ENCODE peak calls at places on chromosomes 11 and 22, in five cellular contexts. S, X, F, G and Q are unnamed samples.
A peak's percentile ranks its signal among the peaks of the same experiment; 100 is the strongest.

GRCh38 chr22:30733081-30733680 is 38.5 kb downstream of the OSBP2 start:
- DNase-seq in S (no peak), X (no peak), F (peak; percentile 51), G (peak; percentile 79), Q (no peak)

GRCh38 chr22:39502789-39503464 is 837 bp downstream of the MIEF1 start:
- DNase-seq in S (no peak), X (no peak), F (no peak), G (no peak), Q (no peak)

GRCh38 chr11:15127341-15127740 is 12.6 kb downstream of the INSC start:
- DNase-seq in S (no peak), X (no peak), F (peak; percentile 64), G (peak; percentile 54), Q (peak; percentile 74)

GRCh38 chr11:31865606-31866300 is 54.6 kb upstream of the PAX6 start:
- DNase-seq in S (no peak), X (no peak), F (no peak), G (no peak), Q (no peak)

GRCh38 chr22:39297490-39298193 is 21.8 kb downstream of the RPL3 start:
- DNase-seq in S (no peak), X (no peak), F (no peak), G (no peak), Q (no peak)

GRCh38 chr11:131661137-131661536 is 290.7 kb downstream of the NTM start:
- DNase-seq in S (no peak), X (no peak), F (no peak), G (peak; percentile 34), Q (peak; percentile 26)

GRCh38 chr22:43094085-43094484 is 4.9 kb upstream of the TTLL1 start:
- DNase-seq in S (peak; percentile 57), X (no peak), F (no peak), G (no peak), Q (peak; percentile 56)

GRCh38 chr11:76680517-76681425 is 10.2 kb upstream of the LRRC32 start:
- DNase-seq in S (peak; percentile 88), X (peak; percentile 71), F (peak; percentile 54), G (peak; percentile 66), Q (peak; percentile 50)

GRCh38 chr22:38300197-38300945 is 16.9 kb downstream of the CSNK1E start:
- DNase-seq in S (no peak), X (no peak), F (no peak), G (no peak), Q (no peak)

GRCh38 chr22:36377022-36377631 is 10.6 kb downstream of the MYH9 start:
- DNase-seq in S (no peak), X (no peak), F (no peak), G (no peak), Q (no peak)

GRCh38 chr11:38173671-38174070 is 1575.6 kb upstream of the RAG2 start:
- DNase-seq in S (no peak), X (no peak), F (no peak), G (no peak), Q (no peak)

GRCh38 chr11:38182126-38182907 is 1584.3 kb upstream of the RAG2 start:
- DNase-seq in S (no peak), X (no peak), F (no peak), G (no peak), Q (no peak)

GRCh38 chr11:38176812-38177322 is 1578.8 kb upstream of the RAG2 start:
- DNase-seq in S (no peak), X (no peak), F (no peak), G (no peak), Q (no peak)
- TF ChIP-seq CTCF in S (no peak), X (no peak), F (no peak), G (no peak), Q (no peak)

GRCh38 chr22:21657020-21657360 is 8.8 kb upstream of the PPIL2 start:
- DNase-seq in S (no peak), X (no peak), F (no peak), G (no peak), Q (no peak)

GRCh38 chr22:21660904-21661303 is 4.9 kb upstream of the PPIL2 start:
- DNase-seq in S (no peak), X (no peak), F (no peak), G (no peak), Q (no peak)

GRCh38 chr22:21661991-21662390 is 3.8 kb upstream of the PPIL2 start:
- DNase-seq in S (no peak), X (no peak), F (no peak), G (no peak), Q (no peak)

GRCh38 chr22:21657361-21658118 is 8.3 kb upstream of the PPIL2 start:
- DNase-seq in S (peak; percentile 84), X (no peak), F (no peak), G (peak; percentile 49), Q (no peak)

GRCh38 chr22:21659864-21660525 is 5.8 kb upstream of the PPIL2 start:
- DNase-seq in S (no peak), X (no peak), F (no peak), G (no peak), Q (no peak)
- TF ChIP-seq CTCF in S (no peak), X (no peak), F (no peak), G (no peak), Q (no peak)

GRCh38 chr11:118689503-118689851 is 10.0 kb upstream of the TREH start:
- DNase-seq in S (no peak), X (no peak), F (no peak), G (no peak), Q (no peak)
- TF ChIP-seq CTCF in S (no peak), X (no peak), F (no peak), G (no peak), Q (no peak)

DNA sequence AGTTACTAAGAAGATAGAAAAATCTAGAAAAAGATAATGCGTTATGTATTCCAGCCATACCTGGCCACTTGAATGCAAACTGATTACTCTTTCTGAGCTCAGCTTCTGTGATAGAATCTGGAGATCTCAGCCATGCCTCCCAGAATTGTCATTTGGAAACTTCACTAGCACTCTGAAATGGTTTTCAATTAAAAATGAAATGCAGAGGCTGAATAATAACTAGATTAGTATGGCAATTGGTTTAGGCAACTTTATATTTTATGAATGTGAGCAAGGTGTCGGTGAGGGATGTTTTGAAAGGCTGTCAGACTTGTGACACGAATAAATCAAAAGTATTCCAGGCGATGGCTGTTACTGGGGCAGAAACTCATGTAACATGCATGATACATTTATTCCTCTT is 128.8 kb upstream of the SORL1-AS1 start:
- DNase-seq in S (no peak), X (no peak), F (no peak), G (no peak), Q (no peak)
- TF ChIP-seq CTCF in S (no peak), X (no peak), F (no peak), G (no peak), Q (no peak)

GRCh38 chr11:61696602-61697001 is 16.4 kb downstream of the DAGLA start:
- DNase-seq in S (no peak), X (no peak), F (no peak), G (no peak), Q (no peak)

GRCh38 chr11:61693897-61694840 is 14.0 kb downstream of the DAGLA start:
- DNase-seq in S (no peak), X (no peak), F (no peak), G (no peak), Q (no peak)

GRCh38 chr11:61694971-61695706 is 14.9 kb downstream of the DAGLA start:
- DNase-seq in S (peak; percentile 70), X (no peak), F (no peak), G (no peak), Q (no peak)

GRCh38 chr11:61697093-61697492 is 16.9 kb downstream of the DAGLA start:
- DNase-seq in S (no peak), X (no peak), F (no peak), G (no peak), Q (peak; percentile 7)

DNA sequence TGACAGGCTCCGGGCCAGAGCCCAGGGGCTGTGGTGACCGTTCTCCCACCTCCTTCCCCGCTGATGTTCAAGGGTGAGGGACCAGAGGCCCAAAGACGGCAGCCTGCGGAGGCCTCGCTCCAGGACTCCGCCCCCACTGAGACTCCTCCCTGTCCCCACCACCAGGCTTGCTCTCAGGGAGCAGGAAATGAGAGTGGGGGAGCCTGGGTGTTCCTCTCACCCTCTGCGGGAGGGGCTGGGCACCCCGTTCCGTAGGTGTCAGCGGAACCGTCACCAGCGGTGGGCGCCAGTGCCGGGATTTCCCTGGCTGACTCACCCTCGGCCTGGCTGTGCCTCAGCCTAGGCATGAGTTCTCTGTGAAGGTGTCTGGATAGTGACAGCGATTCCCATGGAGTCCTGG is 15.7 kb downstream of the DAGLA start:
- DNase-seq in S (no peak), X (peak; percentile 90), F (peak; percentile 75), G (peak; percentile 55), Q (peak; percentile 72)
- TF ChIP-seq CTCF in S (peak; percentile 26), X (no peak), F (peak; percentile 36), G (peak; percentile 21), Q (peak; percentile 51)

DNA sequence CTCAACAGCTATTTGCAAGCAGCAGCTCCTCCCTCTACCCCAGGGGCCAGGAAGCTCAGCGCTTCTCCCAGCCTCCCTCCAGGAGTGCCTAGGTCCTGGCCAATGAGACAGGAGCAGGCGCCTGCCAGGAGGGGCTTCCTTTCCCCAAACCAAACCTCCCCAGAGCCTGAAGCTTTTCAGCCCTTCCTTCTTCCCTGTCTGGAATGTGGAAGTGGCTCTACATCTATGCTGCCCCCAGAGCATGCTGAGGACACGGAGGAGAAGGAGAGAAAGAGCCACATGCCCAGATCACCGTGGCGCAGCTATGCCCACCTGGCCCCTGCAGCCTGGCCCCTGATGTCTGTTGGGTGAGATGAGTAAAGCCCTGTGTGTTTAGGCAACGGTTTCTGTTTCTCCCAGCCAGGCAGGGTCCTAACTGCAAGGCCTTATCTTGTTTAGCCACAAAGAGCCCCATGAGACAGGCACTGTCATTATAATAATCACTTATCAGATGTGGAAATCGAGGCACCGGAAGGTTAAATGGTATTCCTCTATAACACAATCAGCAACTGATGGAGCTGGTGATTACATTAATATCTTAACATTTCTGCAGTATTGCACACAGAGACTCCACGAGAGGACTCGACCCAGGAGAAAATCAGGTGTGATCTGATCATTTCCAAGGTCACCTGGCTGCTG is 315.8 kb downstream of the CTTN start:
- DNase-seq in S (peak; percentile 87), X (no peak), F (no peak), G (no peak), Q (no peak)
- TF ChIP-seq CTCF in S (no peak), X (no peak), F (no peak), G (no peak), Q (no peak)

DNA sequence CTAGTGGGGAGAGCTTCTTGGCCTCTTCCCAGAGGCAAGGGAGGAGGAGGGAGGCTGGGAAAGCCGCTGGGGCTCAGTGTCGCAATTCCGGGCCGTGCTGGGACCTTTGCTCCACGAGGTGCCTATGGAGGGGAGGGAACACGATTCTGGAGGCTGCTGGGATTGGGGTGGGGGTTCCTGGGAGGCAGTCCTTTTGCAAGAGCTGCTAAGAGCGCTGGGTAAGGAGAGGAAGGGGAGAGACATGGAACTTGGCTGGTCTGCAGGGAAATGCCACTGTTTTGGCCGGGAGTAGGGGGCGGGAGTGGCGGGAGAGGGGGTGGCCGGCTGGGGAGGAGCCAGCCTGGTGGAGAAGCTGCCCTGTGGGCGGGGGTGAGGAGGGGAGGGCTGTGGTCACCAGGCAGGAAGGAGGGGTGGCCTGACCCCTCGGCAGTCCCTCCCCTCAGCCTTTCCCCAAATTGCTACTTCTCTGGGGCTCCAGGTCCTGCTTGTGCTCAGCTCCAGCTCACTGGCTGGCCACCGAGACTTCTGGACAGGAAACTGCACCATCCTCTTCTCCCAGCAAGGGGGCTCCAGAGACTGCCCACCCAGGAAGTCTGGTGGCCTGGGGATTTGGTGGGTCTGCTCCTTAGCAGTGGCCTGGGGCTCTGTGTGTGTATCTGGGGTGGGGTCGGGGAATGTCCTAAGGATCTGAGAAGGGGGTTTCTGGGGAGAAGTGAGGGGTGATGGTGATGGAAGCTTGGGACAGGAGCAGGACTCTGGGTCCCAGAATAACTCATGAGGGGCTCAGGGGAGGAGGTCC is at the start of gene NR1H3:
- DNase-seq in S (peak; percentile 92), X (no peak), F (peak; percentile 40), G (peak; percentile 59), Q (peak; percentile 40)
- TF ChIP-seq CTCF in S (peak; percentile 62), X (peak; percentile 13), F (peak; percentile 88), G (peak; percentile 73), Q (peak; percentile 79)

GRCh38 chr22:27692243-27692642 is 109.3 kb downstream of the MN1 start:
- DNase-seq in S (no peak), X (no peak), F (no peak), G (no peak), Q (peak; percentile 28)
- TF ChIP-seq CTCF in S (peak; percentile 17), X (no peak), F (peak; percentile 26), G (no peak), Q (peak; percentile 12)